ENCODE peak calls at places on chromosome 15, in six cellular contexts. One of them, this sample, is unnamed.

GRCh38 chr15:39199076-39199475 is 381.8 kb upstream of the THBS1 start:
- DNase-seq in A549: no peak
- DNase-seq in IMR-90: peak; percentile 69
- DNase-seq in vagina: no peak
- DNase-seq in HCT116: no peak
- DNase-seq in stomach: no peak
- DNase-seq in this sample: no peak

GRCh38 chr15:67067161-67067853 is 1.9 kb downstream of the SMAD3 start:
- DNase-seq in stomach: no peak
- DNase-seq in IMR-90: peak; percentile 39
- DNase-seq in HCT116: no peak
- DNase-seq in vagina: no peak
- DNase-seq in A549: no peak
- DNase-seq in this sample: no peak

GRCh38 chr15:34284937-34285336 is 52.6 kb downstream of the SLC12A6 start:
- DNase-seq in vagina: no peak
- DNase-seq in stomach: no peak
- DNase-seq in IMR-90: no peak
- DNase-seq in A549: no peak
- DNase-seq in HCT116: no peak
- DNase-seq in this sample: no peak

GRCh38 chr15:45495588-45495987 is 27.0 kb downstream of the SLC30A4 start:
- DNase-seq in A549: no peak
- DNase-seq in IMR-90: no peak
- DNase-seq in vagina: no peak
- DNase-seq in stomach: no peak
- DNase-seq in HCT116: no peak
- DNase-seq in this sample: no peak

GRCh38 chr15:25811481-25811906 is 51.6 kb downstream of the ATP10A start:
- DNase-seq in IMR-90: no peak
- DNase-seq in vagina: no peak
- DNase-seq in stomach: no peak
- DNase-seq in HCT116: no peak
- DNase-seq in A549: no peak
- DNase-seq in this sample: no peak

GRCh38 chr15:44735482-44736260 is 657 bp upstream of the TRIM69 start:
- DNase-seq in A549: no peak
- DNase-seq in stomach: no peak
- DNase-seq in IMR-90: peak; percentile 16
- DNase-seq in HCT116: no peak
- DNase-seq in vagina: no peak
- DNase-seq in this sample: no peak

GRCh38 chr15:33200903-33201302 is 6.4 kb upstream of the FMN1 start:
- DNase-seq in IMR-90: no peak
- DNase-seq in HCT116: no peak
- DNase-seq in stomach: no peak
- DNase-seq in A549: no peak
- DNase-seq in vagina: no peak
- DNase-seq in this sample: no peak

GRCh38 chr15:101583284-101583683 is 68.9 kb downstream of the TM2D3 start:
- DNase-seq in stomach: no peak
- DNase-seq in A549: no peak
- DNase-seq in vagina: no peak
- DNase-seq in IMR-90: no peak
- DNase-seq in HCT116: no peak
- DNase-seq in this sample: no peak

GRCh38 chr15:27589260-27589659 is 509.9 kb downstream of the OCA2 start:
- DNase-seq in stomach: no peak
- DNase-seq in HCT116: no peak
- DNase-seq in A549: no peak
- DNase-seq in IMR-90: no peak
- DNase-seq in vagina: no peak
- DNase-seq in this sample: no peak

DNA sequence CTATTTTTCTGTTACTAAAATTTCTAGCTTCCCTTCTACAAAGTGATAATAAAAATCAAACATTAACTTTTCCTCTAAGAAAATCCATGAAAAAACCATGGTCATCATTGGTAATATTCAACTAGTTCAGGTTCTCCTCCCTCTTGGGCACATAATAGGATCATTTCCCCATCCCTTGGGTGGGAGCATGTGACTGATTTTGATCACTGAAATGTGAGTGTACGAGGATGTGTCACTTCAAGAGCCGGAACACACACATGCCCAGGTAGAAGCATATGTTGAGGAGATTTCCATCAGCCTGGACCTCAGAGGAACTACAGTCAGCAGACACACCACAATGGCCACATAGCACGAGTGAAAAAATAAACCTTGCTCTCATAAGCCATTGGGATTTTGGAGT is 36.1 kb downstream of the AP3S2 start:
- DNase-seq in HCT116: no peak
- DNase-seq in stomach: no peak
- DNase-seq in A549: peak; percentile 49
- DNase-seq in vagina: no peak
- DNase-seq in IMR-90: no peak
- DNase-seq in this sample: no peak
- TF ChIP-seq POLR2A in HCT116: no peak
- TF ChIP-seq POLR2A in stomach: no peak
- TF ChIP-seq POLR2A in A549: no peak
- TF ChIP-seq POLR2A in vagina: no peak
- TF ChIP-seq POLR2A in IMR-90: no peak
- TF ChIP-seq POLR2A in this sample: no peak

DNA sequence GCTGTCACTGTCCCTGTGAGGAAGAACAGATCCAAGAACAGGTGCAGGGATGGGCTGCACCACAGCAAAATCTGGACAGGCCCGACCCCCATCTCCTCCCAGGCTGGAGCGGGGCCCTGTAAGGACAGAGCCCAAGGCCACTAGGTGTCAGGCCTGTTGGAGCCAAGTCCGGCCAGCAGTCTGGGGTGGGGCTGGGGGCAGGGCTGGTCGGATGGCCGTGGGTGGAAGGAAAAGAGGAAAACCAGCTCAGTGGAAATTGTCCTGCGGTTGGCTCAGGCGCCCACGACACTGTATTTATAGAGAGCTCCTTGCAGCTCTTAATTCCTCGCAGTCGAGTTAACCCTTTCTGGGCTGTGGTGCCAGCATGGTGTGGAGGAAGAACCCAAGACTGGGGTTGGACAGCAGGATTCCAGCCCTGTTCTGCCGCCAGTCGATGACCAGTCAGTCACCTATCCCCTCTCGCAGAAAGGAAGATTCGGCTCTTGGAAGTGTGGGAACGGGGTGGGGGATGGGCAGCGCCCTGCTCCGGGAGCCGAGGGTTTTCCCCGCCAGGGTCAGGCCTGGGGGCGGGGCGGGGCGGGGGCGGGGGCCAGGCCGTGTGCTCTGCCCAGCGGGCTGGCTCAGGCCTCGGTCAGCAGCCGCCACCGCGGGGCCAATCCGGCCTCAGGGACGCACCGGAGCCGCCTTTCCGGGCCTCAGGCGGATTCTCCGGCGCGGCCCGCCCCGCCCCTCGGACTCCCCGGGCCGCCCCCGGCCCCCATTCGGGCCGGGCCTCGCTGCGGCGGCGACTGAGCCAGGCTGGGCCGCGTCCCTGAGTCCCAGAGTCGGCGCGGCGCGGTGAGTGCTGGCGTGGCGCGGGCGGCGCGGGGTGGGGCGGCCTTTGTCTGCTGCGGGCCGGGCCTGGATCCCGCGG is at the start of gene CD276:
- DNase-seq in IMR-90: peak; percentile 64
- DNase-seq in HCT116: peak; percentile 45
- DNase-seq in vagina: no peak
- DNase-seq in A549: peak; percentile 57
- DNase-seq in stomach: peak; percentile 80
- DNase-seq in this sample: peak; percentile 61
- TF ChIP-seq POLR2A in IMR-90: peak; percentile 47
- TF ChIP-seq POLR2A in HCT116: no peak
- TF ChIP-seq POLR2A in vagina: no peak
- TF ChIP-seq POLR2A in A549: peak; percentile 34
- TF ChIP-seq POLR2A in stomach: no peak
- TF ChIP-seq POLR2A in this sample: peak; percentile 65

DNA sequence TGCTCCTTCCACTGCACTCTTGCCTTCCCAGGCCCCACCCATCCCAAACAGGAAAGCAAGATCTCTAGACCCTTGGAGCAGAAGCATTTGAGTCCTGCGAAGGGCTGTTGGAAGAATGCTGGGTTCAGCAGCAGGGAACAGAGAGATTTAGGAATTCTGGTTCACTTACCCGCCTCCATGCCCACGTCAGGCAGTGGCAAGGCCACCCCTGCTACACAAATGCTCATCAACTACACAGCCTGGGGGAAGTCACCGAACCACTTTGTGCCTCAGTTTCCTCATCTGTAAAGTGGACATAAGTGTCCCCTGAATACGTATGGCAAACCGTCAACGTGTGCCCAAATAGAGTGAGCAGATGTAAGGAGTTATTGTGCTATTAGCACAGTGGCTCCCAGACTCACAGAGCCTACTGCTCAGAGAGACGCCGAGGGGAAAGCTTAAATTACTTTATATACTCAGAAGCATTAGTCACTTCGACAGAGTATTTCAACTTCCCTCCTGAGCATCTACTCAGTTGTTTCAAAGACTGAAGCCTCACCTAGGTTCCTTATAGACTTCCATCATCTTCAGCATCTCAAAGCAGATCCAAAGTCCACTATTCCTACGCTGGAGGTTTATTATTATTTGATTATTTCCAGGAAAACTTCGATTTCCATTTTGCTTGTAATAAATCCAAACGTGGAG is 906 bp downstream of the HOMER2 start:
- DNase-seq in IMR-90: no peak
- DNase-seq in vagina: no peak
- DNase-seq in stomach: no peak
- DNase-seq in HCT116: no peak
- DNase-seq in A549: peak; percentile 28
- DNase-seq in this sample: no peak
- TF ChIP-seq POLR2A in IMR-90: no peak
- TF ChIP-seq POLR2A in vagina: no peak
- TF ChIP-seq POLR2A in stomach: no peak
- TF ChIP-seq POLR2A in HCT116: no peak
- TF ChIP-seq POLR2A in A549: no peak
- TF ChIP-seq POLR2A in this sample: no peak

GRCh38 chr15:40893733-40894688 is at the start of gene VPS18:
- DNase-seq in IMR-90: peak; percentile 97
- DNase-seq in HCT116: peak; percentile 94
- DNase-seq in stomach: peak; percentile 100
- DNase-seq in A549: peak; percentile 72
- DNase-seq in vagina: peak; percentile 98
- DNase-seq in this sample: peak; percentile 92
- TF ChIP-seq POLR2A in IMR-90: peak; percentile 71
- TF ChIP-seq POLR2A in HCT116: peak; percentile 67
- TF ChIP-seq POLR2A in stomach: no peak
- TF ChIP-seq POLR2A in A549: peak; percentile 47
- TF ChIP-seq POLR2A in vagina: peak; percentile 11
- TF ChIP-seq POLR2A in this sample: peak; percentile 45

GRCh38 chr15:99733268-99734039 is at the start of gene LYSMD4:
- DNase-seq in HCT116: peak; percentile 84
- DNase-seq in vagina: peak; percentile 97
- DNase-seq in IMR-90: peak; percentile 88
- DNase-seq in stomach: peak; percentile 99
- DNase-seq in A549: peak; percentile 96
- DNase-seq in this sample: peak; percentile 92
- TF ChIP-seq POLR2A in HCT116: no peak
- TF ChIP-seq POLR2A in vagina: no peak
- TF ChIP-seq POLR2A in IMR-90: no peak
- TF ChIP-seq POLR2A in stomach: no peak
- TF ChIP-seq POLR2A in A549: peak; percentile 69
- TF ChIP-seq POLR2A in this sample: peak; percentile 63

DNA sequence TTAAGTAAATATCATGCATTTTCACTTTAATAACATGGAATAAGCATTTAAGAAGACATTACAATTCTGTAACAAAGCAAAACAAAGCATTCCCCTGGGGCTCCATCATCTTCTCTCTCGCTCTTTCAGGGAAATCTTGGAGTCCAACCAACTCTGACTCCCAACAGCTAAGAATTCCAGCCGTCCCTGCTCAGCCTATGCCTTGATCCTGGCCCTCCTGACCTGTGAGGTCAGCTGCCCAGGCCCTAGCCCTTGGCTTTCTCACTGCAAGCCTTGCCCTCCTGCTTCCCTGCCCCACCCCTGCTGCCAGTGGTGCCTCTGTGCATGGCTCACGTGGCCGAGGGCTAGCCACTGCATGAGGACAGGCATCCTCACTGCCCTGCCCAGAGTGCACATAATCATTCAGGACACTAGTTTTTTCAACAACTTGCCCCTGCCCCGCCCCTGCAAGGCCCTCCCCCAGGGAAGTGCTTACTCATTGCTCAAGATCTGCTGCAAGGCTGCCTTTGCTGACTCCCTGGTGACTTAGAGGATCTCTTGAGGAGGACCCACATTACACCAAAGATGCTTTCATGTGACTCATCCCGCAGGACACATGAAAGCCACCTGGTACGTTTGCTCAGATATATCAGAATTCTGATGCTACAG is 37.6 kb downstream of the MTMR10 start:
- DNase-seq in vagina: no peak
- DNase-seq in stomach: no peak
- DNase-seq in HCT116: peak; percentile 71
- DNase-seq in A549: peak; percentile 93
- DNase-seq in IMR-90: peak; percentile 96
- DNase-seq in this sample: peak; percentile 83
- TF ChIP-seq POLR2A in vagina: no peak
- TF ChIP-seq POLR2A in stomach: no peak
- TF ChIP-seq POLR2A in HCT116: no peak
- TF ChIP-seq POLR2A in A549: peak; percentile 18
- TF ChIP-seq POLR2A in IMR-90: no peak
- TF ChIP-seq POLR2A in this sample: peak; percentile 29